ENCODE peak calls at places on chromosome 10, in eight cellular contexts. One of them, this sample, is unnamed.

GRCh38 chr10:33612116-33612515 is 277.6 kb upstream of the NRP1 start:
- DNase-seq in cardiac muscle cell: peak; percentile 42
- DNase-seq in body of pancreas: no peak
- DNase-seq in fibroblast of lung: peak; percentile 21
- DNase-seq in PC-9: no peak
- DNase-seq in neural progenitor cell: no peak
- DNase-seq in Caco-2: no peak
- DNase-seq in mammary epithelial cell: peak; percentile 79
- DNase-seq in this sample: no peak

GRCh38 chr10:63798599-63799498 is 277.6 kb downstream of the REEP3 start:
- DNase-seq in PC-9: no peak
- DNase-seq in fibroblast of lung: peak; percentile 98
- DNase-seq in mammary epithelial cell: peak; percentile 57
- DNase-seq in neural progenitor cell: no peak
- DNase-seq in cardiac muscle cell: peak; percentile 93
- DNase-seq in Caco-2: no peak
- DNase-seq in body of pancreas: peak; percentile 68
- DNase-seq in this sample: peak; percentile 58

GRCh38 chr10:114273910-114274309 is 34.9 kb downstream of the VWA2 start:
- DNase-seq in cardiac muscle cell: no peak
- DNase-seq in neural progenitor cell: no peak
- DNase-seq in fibroblast of lung: no peak
- DNase-seq in Caco-2: no peak
- DNase-seq in PC-9: no peak
- DNase-seq in mammary epithelial cell: no peak
- DNase-seq in body of pancreas: peak; percentile 1
- DNase-seq in this sample: no peak

GRCh38 chr10:112369495-112370423 is 4.2 kb upstream of the ACSL5 start:
- DNase-seq in neural progenitor cell: no peak
- DNase-seq in cardiac muscle cell: no peak
- DNase-seq in fibroblast of lung: no peak
- DNase-seq in PC-9: no peak
- DNase-seq in Caco-2: peak; percentile 11
- DNase-seq in mammary epithelial cell: no peak
- DNase-seq in body of pancreas: no peak
- DNase-seq in this sample: no peak

GRCh38 chr10:8032558-8032957 is 21.9 kb upstream of the GATA3 start:
- DNase-seq in cardiac muscle cell: no peak
- DNase-seq in body of pancreas: no peak
- DNase-seq in PC-9: no peak
- DNase-seq in Caco-2: no peak
- DNase-seq in neural progenitor cell: no peak
- DNase-seq in mammary epithelial cell: no peak
- DNase-seq in fibroblast of lung: no peak
- DNase-seq in this sample: no peak

GRCh38 chr10:92830478-92831389 is 17.6 kb upstream of the EXOC6 start:
- DNase-seq in fibroblast of lung: no peak
- DNase-seq in mammary epithelial cell: no peak
- DNase-seq in Caco-2: no peak
- DNase-seq in cardiac muscle cell: no peak
- DNase-seq in neural progenitor cell: no peak
- DNase-seq in body of pancreas: no peak
- DNase-seq in PC-9: no peak
- DNase-seq in this sample: no peak

GRCh38 chr10:21327239-21327993 is 198.1 kb downstream of the SKIDA1 start:
- DNase-seq in body of pancreas: no peak
- DNase-seq in PC-9: no peak
- DNase-seq in fibroblast of lung: no peak
- DNase-seq in neural progenitor cell: no peak
- DNase-seq in Caco-2: peak; percentile 62
- DNase-seq in cardiac muscle cell: no peak
- DNase-seq in mammary epithelial cell: no peak
- DNase-seq in this sample: no peak

GRCh38 chr10:28669227-28670173 is 7.8 kb upstream of the BAMBI start:
- DNase-seq in fibroblast of lung: no peak
- DNase-seq in neural progenitor cell: no peak
- DNase-seq in Caco-2: no peak
- DNase-seq in body of pancreas: no peak
- DNase-seq in PC-9: no peak
- DNase-seq in cardiac muscle cell: no peak
- DNase-seq in mammary epithelial cell: no peak
- DNase-seq in this sample: no peak

GRCh38 chr10:4431114-4431862 is 394.7 kb upstream of the AKR1E2 start:
- DNase-seq in cardiac muscle cell: peak; percentile 22
- DNase-seq in fibroblast of lung: peak; percentile 96
- DNase-seq in neural progenitor cell: no peak
- DNase-seq in body of pancreas: no peak
- DNase-seq in mammary epithelial cell: no peak
- DNase-seq in PC-9: no peak
- DNase-seq in Caco-2: peak; percentile 59
- DNase-seq in this sample: no peak

GRCh38 chr10:34528320-34528719 is 286.8 kb downstream of the PARD3 start:
- DNase-seq in fibroblast of lung: peak; percentile 99
- DNase-seq in PC-9: peak; percentile 74
- DNase-seq in mammary epithelial cell: peak; percentile 91
- DNase-seq in Caco-2: no peak
- DNase-seq in neural progenitor cell: peak; percentile 64
- DNase-seq in body of pancreas: no peak
- DNase-seq in cardiac muscle cell: peak; percentile 95
- DNase-seq in this sample: no peak

GRCh38 chr10:43166207-43166878 is 28.1 kb downstream of the CSGALNACT2 start:
- DNase-seq in fibroblast of lung: no peak
- DNase-seq in body of pancreas: no peak
- DNase-seq in PC-9: no peak
- DNase-seq in cardiac muscle cell: no peak
- DNase-seq in Caco-2: no peak
- DNase-seq in neural progenitor cell: no peak
- DNase-seq in mammary epithelial cell: peak; percentile 52
- DNase-seq in this sample: no peak

GRCh38 chr10:127145173-127145572 is 51.2 kb downstream of the INSYN2A start:
- DNase-seq in fibroblast of lung: peak; percentile 70
- DNase-seq in cardiac muscle cell: peak; percentile 13
- DNase-seq in neural progenitor cell: no peak
- DNase-seq in PC-9: no peak
- DNase-seq in body of pancreas: no peak
- DNase-seq in mammary epithelial cell: peak; percentile 86
- DNase-seq in Caco-2: no peak
- DNase-seq in this sample: no peak

GRCh38 chr10:133274751-133275682 is 1.7 kb downstream of the ADAM8 start:
- DNase-seq in fibroblast of lung: peak; percentile 16
- DNase-seq in mammary epithelial cell: peak; percentile 87
- DNase-seq in neural progenitor cell: no peak
- DNase-seq in body of pancreas: no peak
- DNase-seq in cardiac muscle cell: no peak
- DNase-seq in PC-9: peak; percentile 54
- DNase-seq in Caco-2: peak; percentile 81
- DNase-seq in this sample: no peak

GRCh38 chr10:126663880-126664279 is 6.6 kb downstream of the C10orf90 start:
- DNase-seq in cardiac muscle cell: peak; percentile 81
- DNase-seq in Caco-2: no peak
- DNase-seq in fibroblast of lung: peak; percentile 94
- DNase-seq in body of pancreas: no peak
- DNase-seq in neural progenitor cell: no peak
- DNase-seq in PC-9: no peak
- DNase-seq in mammary epithelial cell: peak; percentile 24
- DNase-seq in this sample: no peak

GRCh38 chr10:3811331-3811870 is 26.4 kb upstream of the KLF6 start:
- DNase-seq in mammary epithelial cell: peak; percentile 98
- DNase-seq in cardiac muscle cell: peak; percentile 69
- DNase-seq in Caco-2: no peak
- DNase-seq in PC-9: no peak
- DNase-seq in fibroblast of lung: peak; percentile 85
- DNase-seq in neural progenitor cell: no peak
- DNase-seq in body of pancreas: peak; percentile 72
- DNase-seq in this sample: no peak

GRCh38 chr10:73857446-73857845 is 16.9 kb downstream of the CAMK2G start:
- DNase-seq in fibroblast of lung: peak; percentile 80
- DNase-seq in Caco-2: no peak
- DNase-seq in cardiac muscle cell: no peak
- DNase-seq in mammary epithelial cell: peak; percentile 62
- DNase-seq in body of pancreas: no peak
- DNase-seq in neural progenitor cell: no peak
- DNase-seq in PC-9: no peak
- DNase-seq in this sample: no peak

GRCh38 chr10:44955408-44956070 is 4.1 kb upstream of the RASSF4 start:
- DNase-seq in neural progenitor cell: no peak
- DNase-seq in body of pancreas: no peak
- DNase-seq in mammary epithelial cell: no peak
- DNase-seq in fibroblast of lung: no peak
- DNase-seq in Caco-2: no peak
- DNase-seq in cardiac muscle cell: no peak
- DNase-seq in PC-9: no peak
- DNase-seq in this sample: peak; percentile 86

DNA sequence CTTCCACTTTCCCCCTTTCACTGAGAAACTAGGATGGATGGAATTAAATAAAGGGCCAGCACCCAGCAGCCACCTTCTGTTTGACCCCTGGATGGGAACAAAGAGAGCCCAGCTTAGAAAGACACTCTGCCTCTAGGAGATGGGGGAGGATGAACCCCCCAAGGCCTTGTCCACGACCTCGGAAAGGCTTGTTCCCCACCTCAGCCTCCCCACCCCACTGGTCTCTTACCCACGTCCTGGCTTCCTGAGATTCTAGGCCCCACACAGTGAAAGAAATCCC is 9.7 kb downstream of the ITPRIP start:
- DNase-seq in cardiac muscle cell: no peak
- DNase-seq in neural progenitor cell: no peak
- DNase-seq in fibroblast of lung: no peak
- DNase-seq in body of pancreas: no peak
- DNase-seq in PC-9: no peak
- DNase-seq in Caco-2: no peak
- DNase-seq in mammary epithelial cell: no peak
- DNase-seq in this sample: no peak
- H3K4me1 ChIP-seq in cardiac muscle cell: peaks cover 64% of the 10 kb centered on the region
- H3K4me1 ChIP-seq in neural progenitor cell: peaks cover 70% of the 10 kb centered on the region
- H3K4me1 ChIP-seq in fibroblast of lung: peaks cover 65% of the 10 kb centered on the region
- H3K4me1 ChIP-seq in body of pancreas: peaks cover 52% of the 10 kb centered on the region
- H3K4me1 ChIP-seq in PC-9: peaks cover 66% of the 10 kb centered on the region
- H3K4me1 ChIP-seq in Caco-2: peaks cover 28% of the 10 kb centered on the region
- H3K4me1 ChIP-seq in mammary epithelial cell: peaks cover 81% of the 10 kb centered on the region
- H3K4me1 ChIP-seq in this sample: peaks cover 100% of the 10 kb centered on the region

GRCh38 chr10:9211228-9211627 is 1156.7 kb downstream of the GATA3 start:
- DNase-seq in neural progenitor cell: peak; percentile 4
- DNase-seq in body of pancreas: no peak
- DNase-seq in mammary epithelial cell: no peak
- DNase-seq in PC-9: no peak
- DNase-seq in Caco-2: no peak
- DNase-seq in cardiac muscle cell: peak; percentile 5
- DNase-seq in fibroblast of lung: no peak
- DNase-seq in this sample: no peak

GRCh38 chr10:9215121-9215520 is 1160.6 kb downstream of the GATA3 start:
- DNase-seq in body of pancreas: no peak
- DNase-seq in Caco-2: no peak
- DNase-seq in neural progenitor cell: no peak
- DNase-seq in PC-9: no peak
- DNase-seq in fibroblast of lung: no peak
- DNase-seq in mammary epithelial cell: no peak
- DNase-seq in cardiac muscle cell: no peak
- DNase-seq in this sample: no peak

GRCh38 chr10:9214618-9215017 is 1160.1 kb downstream of the GATA3 start:
- DNase-seq in fibroblast of lung: no peak
- DNase-seq in Caco-2: no peak
- DNase-seq in PC-9: no peak
- DNase-seq in body of pancreas: no peak
- DNase-seq in mammary epithelial cell: no peak
- DNase-seq in neural progenitor cell: no peak
- DNase-seq in cardiac muscle cell: no peak
- DNase-seq in this sample: no peak

GRCh38 chr10:9205558-9205957 is 1151.1 kb downstream of the GATA3 start:
- DNase-seq in fibroblast of lung: no peak
- DNase-seq in Caco-2: no peak
- DNase-seq in mammary epithelial cell: no peak
- DNase-seq in cardiac muscle cell: no peak
- DNase-seq in PC-9: no peak
- DNase-seq in body of pancreas: no peak
- DNase-seq in neural progenitor cell: no peak
- DNase-seq in this sample: no peak

DNA sequence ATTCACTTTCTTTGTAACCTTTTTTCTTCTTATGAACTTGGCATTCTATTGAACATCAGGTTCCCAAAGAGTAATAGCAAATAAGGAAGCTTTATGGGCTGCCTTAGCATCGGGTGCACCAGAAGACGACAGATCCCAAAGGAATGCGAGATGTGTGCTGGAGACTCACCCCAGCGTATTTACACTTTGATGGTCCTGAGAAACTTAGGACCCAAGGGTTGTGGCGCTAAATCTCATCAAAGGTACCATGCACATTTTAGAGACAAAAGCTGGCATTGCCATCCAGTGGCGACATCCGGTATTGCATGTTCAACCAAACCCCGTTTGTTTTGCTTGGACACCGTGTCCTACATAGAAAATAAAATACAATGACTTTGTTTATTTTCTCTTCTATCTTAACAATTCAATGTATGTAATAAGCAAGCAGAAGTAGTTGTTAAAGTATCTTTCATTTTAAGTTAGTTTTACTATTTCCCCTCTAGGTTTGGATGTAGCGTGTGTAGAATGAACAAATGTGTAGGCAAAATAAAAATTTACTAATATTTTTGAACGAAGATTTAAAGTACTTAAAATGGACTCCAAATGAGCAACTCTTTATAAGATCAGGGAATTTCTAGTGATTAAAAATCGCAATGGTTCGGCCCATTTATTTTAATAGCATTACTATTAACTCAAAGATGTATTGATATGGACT is 1154.8 kb downstream of the GATA3 start:
- DNase-seq in Caco-2: peak; percentile 63
- DNase-seq in PC-9: peak; percentile 69
- DNase-seq in mammary epithelial cell: peak; percentile 46
- DNase-seq in fibroblast of lung: peak; percentile 36
- DNase-seq in neural progenitor cell: peak; percentile 79
- DNase-seq in cardiac muscle cell: peak; percentile 75
- DNase-seq in body of pancreas: peak; percentile 69
- DNase-seq in this sample: peak; percentile 66
- TF ChIP-seq CTCF in Caco-2: peak; percentile 96
- TF ChIP-seq CTCF in PC-9: peak; percentile 87
- TF ChIP-seq CTCF in mammary epithelial cell: peak; percentile 90
- TF ChIP-seq CTCF in fibroblast of lung: peak; percentile 88
- TF ChIP-seq CTCF in neural progenitor cell: peak; percentile 89
- TF ChIP-seq CTCF in cardiac muscle cell: peak; percentile 82
- TF ChIP-seq CTCF in body of pancreas: peak; percentile 82
- TF ChIP-seq CTCF in this sample: peak; percentile 81

DNA sequence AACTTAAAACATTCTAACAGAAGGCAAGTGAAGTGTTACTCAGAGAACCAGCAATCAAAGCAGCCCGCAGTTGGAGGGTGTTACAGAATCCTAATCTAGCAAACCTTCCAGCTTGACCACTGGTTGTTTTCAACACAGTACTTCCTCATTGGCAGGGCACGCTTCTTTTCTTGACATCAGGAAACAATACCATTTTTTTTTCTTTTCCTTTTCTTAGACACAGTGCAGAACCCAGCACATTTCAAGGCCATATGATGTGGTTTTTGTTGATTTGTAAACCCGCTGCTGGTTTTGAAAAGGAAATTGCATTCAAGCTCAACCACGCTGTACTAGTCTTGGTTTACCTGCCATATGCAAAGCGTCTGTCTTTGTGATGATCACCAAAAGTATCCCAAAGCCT is 33.4 kb downstream of the RHOBTB1 start:
- DNase-seq in mammary epithelial cell: no peak
- DNase-seq in body of pancreas: peak; percentile 74
- DNase-seq in PC-9: no peak
- DNase-seq in Caco-2: no peak
- DNase-seq in neural progenitor cell: no peak
- DNase-seq in fibroblast of lung: no peak
- DNase-seq in cardiac muscle cell: peak; percentile 81
- DNase-seq in this sample: peak; percentile 42
- H3K4me1 ChIP-seq in mammary epithelial cell: no peaks in the 10 kb centered on the region
- H3K4me1 ChIP-seq in body of pancreas: peaks cover 16% of the 10 kb centered on the region
- H3K4me1 ChIP-seq in PC-9: no peaks in the 10 kb centered on the region
- H3K4me1 ChIP-seq in Caco-2: no peaks in the 10 kb centered on the region
- H3K4me1 ChIP-seq in neural progenitor cell: no peaks in the 10 kb centered on the region
- H3K4me1 ChIP-seq in fibroblast of lung: peaks cover 17% of the 10 kb centered on the region
- H3K4me1 ChIP-seq in cardiac muscle cell: no peaks in the 10 kb centered on the region
- H3K4me1 ChIP-seq in this sample: peaks cover 37% of the 10 kb centered on the region

GRCh38 chr10:31353574-31353973 is 34.6 kb downstream of the ZEB1 start:
- DNase-seq in PC-9: peak; percentile 31
- DNase-seq in fibroblast of lung: peak; percentile 88
- DNase-seq in Caco-2: no peak
- DNase-seq in neural progenitor cell: no peak
- DNase-seq in cardiac muscle cell: peak; percentile 28
- DNase-seq in body of pancreas: no peak
- DNase-seq in mammary epithelial cell: peak; percentile 92
- DNase-seq in this sample: no peak
- TF ChIP-seq CTCF in PC-9: peak; percentile 42
- TF ChIP-seq CTCF in fibroblast of lung: no peak
- TF ChIP-seq CTCF in Caco-2: peak; percentile 11
- TF ChIP-seq CTCF in neural progenitor cell: no peak
- TF ChIP-seq CTCF in cardiac muscle cell: no peak
- TF ChIP-seq CTCF in body of pancreas: peak; percentile 35
- TF ChIP-seq CTCF in mammary epithelial cell: no peak
- TF ChIP-seq CTCF in this sample: no peak